ENCODE peak calls at places on chromosomes 3 and 15, in nine cellular contexts. G is stimulated activated CD8-positive, alpha-beta memory T cell treated with anti-CD3 and anti-CD28 coated beads, Interleukin-15, amount 100 ng/mL, for 24 hours; O is activated T-cell treated with anti-CD3 and anti-CD28 coated beads, Interleukin-2, amount 50 U/mL, for 24 hours; I is GM13976; Y is NCI-H1417; K is GM04503; C is activated T-helper 1 cell treated with anti-CD3 and anti-CD28 coated beads, Interleukin-2, amount 50 U/mL, for 16 hours; J is RWPE1; E is ascending aorta. X is an unnamed sample.

GRCh38 chr3:127207727-127208482 is 15.0 kb downstream of the PRR23E start:
- DNase-seq in G (no peak), I (peak), K (no peak), J (no peak), O (no peak), C (no peak), Y (no peak), E (no peak), X (no peak)

GRCh38 chr3:195760345-195760983 is 39.7 kb downstream of the MUC20 start:
- DNase-seq in E (no peak), K (no peak), J (no peak), O (no peak), G (no peak), Y (no peak), I (no peak), C (no peak), X (no peak)

GRCh38 chr15:51311510-51311909 is 26.9 kb downstream of the CYP19A1 start:
- DNase-seq in K (no peak), G (no peak), E (no peak), Y (no peak), O (no peak), J (no peak), I (no peak), C (no peak), X (no peak)

GRCh38 chr3:174168026-174168425 is 691.1 kb upstream of the NAALADL2 start:
- DNase-seq in J (no peak), C (no peak), G (no peak), K (peak), E (no peak), Y (no peak), I (no peak), O (no peak), X (no peak)

GRCh38 chr15:92076536-92076935 is 223.0 kb downstream of the SLCO3A1 start:
- DNase-seq in O (no peak), G (no peak), Y (no peak), J (no peak), C (no peak), E (no peak), K (no peak), I (no peak), X (no peak)

GRCh38 chr3:156760333-156760732 is 65.8 kb upstream of the LEKR1 start:
- DNase-seq in K (no peak), G (no peak), E (no peak), O (no peak), C (no peak), Y (no peak), I (peak), J (no peak), X (peak)

GRCh38 chr15:50675524-50676144 is 11.0 kb downstream of the TRPM7 start:
- DNase-seq in C (no peak), I (no peak), Y (no peak), K (peak), O (no peak), J (peak), G (no peak), E (no peak), X (no peak)

GRCh38 chr15:55277116-55277564 is 12.5 kb downstream of the RAB27A start:
- DNase-seq in O (peak), G (no peak), I (peak), Y (no peak), E (no peak), C (no peak), K (no peak), J (no peak), X (peak)

GRCh38 chr3:12180218-12180617 is 21.5 kb upstream of the TIMP4 start:
- DNase-seq in I (no peak), Y (no peak), O (no peak), G (no peak), J (no peak), K (no peak), E (peak), C (no peak), X (no peak)

GRCh38 chr3:113495035-113495434 is 19.9 kb downstream of the SPICE1 start:
- DNase-seq in O (no peak), I (peak), E (no peak), K (no peak), J (peak), C (no peak), Y (no peak), G (no peak), X (no peak)

GRCh38 chr3:52286777-52287110 is 884 bp upstream of the GLYCTK start:
- DNase-seq in E (no peak), J (no peak), C (no peak), K (no peak), I (no peak), G (no peak), O (no peak), Y (no peak), X (no peak)

GRCh38 chr3:72152551-72153476 is 367.9 kb upstream of the PROK2 start:
- DNase-seq in C (no peak), K (no peak), G (no peak), E (peak), O (no peak), Y (peak), I (no peak), J (no peak), X (no peak)

GRCh38 chr3:193780810-193781472 is 187.9 kb downstream of the OPA1 start:
- DNase-seq in I (peak), G (no peak), J (peak), O (peak), E (peak), Y (peak), C (no peak), K (peak), X (no peak)

GRCh38 chr3:85455801-85456200 is 497.0 kb downstream of the CADM2 start:
- DNase-seq in E (no peak), O (no peak), J (no peak), G (no peak), Y (no peak), I (no peak), C (no peak), K (no peak), X (no peak)

GRCh38 chr3:44039006-44039405 is 202.7 kb upstream of the TOPAZ1 start:
- DNase-seq in O (no peak), J (no peak), E (no peak), C (no peak), G (no peak), I (no peak), K (no peak), Y (no peak), X (no peak)

X was measured in GM12864.